ENCODE peak calls at places on chromosomes 5 and 9, in six cellular contexts. D, J, W, R, X and A are unnamed samples.

GRCh38 chr9:80775515-80775914 is 913.8 kb downstream of the TLE1 start:
- DNase-seq in X (no peak), R (no peak), D (peak), J (no peak), W (no peak), A (no peak)

GRCh38 chr9:85600675-85601263 is 141.0 kb downstream of the AGTPBP1 start:
- DNase-seq in R (no peak), J (no peak), X (no peak), W (no peak), D (no peak), A (no peak)

GRCh38 chr5:157941616-157942015 is 82.7 kb upstream of the CLINT1 start:
- DNase-seq in W (no peak), D (no peak), J (no peak), X (no peak), R (no peak), A (no peak)

GRCh38 chr5:124746252-124746915 is at the start of gene ZNF608:
- DNase-seq in R (peak), J (peak), W (peak), D (peak), X (no peak), A (peak)

GRCh38 chr9:121303456-121304451 is 35.8 kb downstream of the GSN start:
- DNase-seq in J (no peak), R (no peak), X (no peak), D (no peak), W (no peak), A (no peak)

GRCh38 chr5:162067138-162067537 is 435 bp upstream of the GABRG2 start:
- DNase-seq in D (no peak), R (no peak), X (no peak), W (no peak), J (no peak), A (no peak)

GRCh38 chr5:107478068-107478641 is 192.6 kb downstream of the EFNA5 start:
- DNase-seq in D (no peak), R (no peak), W (no peak), X (no peak), J (no peak), A (peak)

GRCh38 chr5:171945476-171945875 is 61.0 kb downstream of the FBXW11 start:
- DNase-seq in X (no peak), R (no peak), J (no peak), D (no peak), W (no peak), A (no peak)

GRCh38 chr9:131111854-131112311 is 13.5 kb upstream of the NUP214 start:
- DNase-seq in J (no peak), R (no peak), D (no peak), W (no peak), X (no peak), A (no peak)

GRCh38 chr5:69295088-69295754 is 37.4 kb downstream of the CCDC125 start:
- DNase-seq in W (no peak), D (peak), J (peak), X (no peak), R (peak), A (peak)

GRCh38 chr5:54719384-54720306 is 202.1 kb downstream of the SNX18 start:
- DNase-seq in R (peak), W (no peak), J (peak), X (no peak), D (peak), A (peak)

GRCh38 chr9:95005276-95006141 is 279.0 kb downstream of the AOPEP start:
- DNase-seq in R (no peak), X (no peak), W (no peak), D (peak), J (peak), A (peak)

GRCh38 chr5:187617-188451 is 3.5 kb upstream of the LRRC14B start:
- DNase-seq in J (no peak), X (no peak), D (no peak), W (no peak), R (no peak), A (no peak)

GRCh38 chr9:36985061-36985768 is 48.9 kb downstream of the PAX5 start:
- DNase-seq in X (no peak), R (no peak), J (no peak), D (no peak), W (no peak), A (no peak)

GRCh38 chr9:97853844-97854695 is 1.0 kb downstream of the FOXE1 start:
- DNase-seq in W (no peak), R (peak), X (peak), D (no peak), J (peak), A (peak)

GRCh38 chr5:55356896-55357295 is 49.1 kb downstream of the MTREX start:
- DNase-seq in J (no peak), W (no peak), D (no peak), R (no peak), X (no peak), A (no peak)

GRCh38 chr9:120259100-120259499 is 320.9 kb downstream of the CDK5RAP2 start:
- DNase-seq in D (no peak), R (no peak), J (no peak), X (no peak), W (no peak), A (no peak)

GRCh38 chr9:119003218-119003617 is 366.0 kb downstream of the BRINP1 start:
- DNase-seq in W (no peak), J (no peak), D (peak), R (no peak), X (no peak), A (no peak)

GRCh38 chr9:127430415-127430814 is 6.2 kb downstream of the ZNF79 start:
- DNase-seq in X (no peak), J (no peak), R (no peak), D (no peak), W (no peak), A (no peak)

GRCh38 chr9:37787059-37787458 is 2.2 kb upstream of the EXOSC3 start:
- DNase-seq in R (no peak), W (no peak), D (no peak), J (no peak), X (no peak), A (no peak)

GRCh38 chr5:53211799-53212198 is 102.2 kb upstream of the MOCS2 start:
- DNase-seq in D (peak), J (peak), R (peak), X (no peak), W (no peak), A (peak)

GRCh38 chr9:131899248-131899882 is 159.5 kb upstream of the RAPGEF1 start:
- DNase-seq in D (no peak), J (no peak), R (no peak), W (no peak), X (no peak), A (no peak)

GRCh38 chr9:113481176-113481805 is 17.8 kb downstream of the RGS3 start:
- DNase-seq in R (no peak), J (no peak), W (peak), D (no peak), X (no peak), A (no peak)

GRCh38 chr5:111779260-111780254 is 22.6 kb upstream of the NREP start:
- DNase-seq in D (no peak), X (no peak), W (no peak), R (peak), J (no peak), A (no peak)

GRCh38 chr9:85899388-85899787 is 41.6 kb upstream of the NAA35 start:
- DNase-seq in R (no peak), W (no peak), X (no peak), J (no peak), D (no peak), A (no peak)

GRCh38 chr5:39100851-39101396 is 26.7 kb upstream of the RICTOR start:
- DNase-seq in J (peak), W (no peak), D (peak), X (no peak), R (peak), A (peak)

GRCh38 chr5:43275391-43275790 is 37.8 kb downstream of the HMGCS1 start:
- DNase-seq in J (no peak), W (no peak), R (no peak), X (no peak), D (no peak), A (no peak)

GRCh38 chr5:180105827-180106312 is 34.3 kb upstream of the RNF130 start:
- DNase-seq in J (no peak), W (no peak), X (no peak), R (peak), D (no peak), A (no peak)

GRCh38 chr9:124259273-124260078 is 1.7 kb downstream of the NEK6 start:
- DNase-seq in R (peak), D (peak), W (peak), X (no peak), J (peak), A (peak)

GRCh38 chr9:9747787-9748186 is 865.0 kb downstream of the PTPRD start:
- DNase-seq in J (no peak), W (no peak), R (no peak), X (no peak), D (no peak), A (peak)

GRCh38 chr5:55324815-55325418 is 17.1 kb downstream of the MTREX start:
- DNase-seq in D (peak), W (no peak), J (peak), X (no peak), R (peak), A (peak)

GRCh38 chr9:8725635-8726034 is 926.1 kb upstream of the DMAC1 start:
- DNase-seq in X (no peak), R (no peak), W (no peak), J (no peak), D (no peak), A (no peak)

GRCh38 chr9:133540336-133541025 is 6.0 kb downstream of the ADAMTSL2 start:
- DNase-seq in W (no peak), J (no peak), D (no peak), R (no peak), X (no peak), A (no peak)

GRCh38 chr5:31359839-31360238 is 166.4 kb downstream of the CDH6 start:
- DNase-seq in D (no peak), J (no peak), X (no peak), R (no peak), W (no peak), A (no peak)

GRCh38 chr5:133962801-133963476 is 5.5 kb downstream of the C5orf15 start:
- DNase-seq in D (peak), W (no peak), J (no peak), R (peak), X (no peak), A (peak)